ENCODE peak calls at places on chromosomes 4 and X, in five cellular contexts. I, B, F, D and L are unnamed samples.

GRCh38 chr4:139834210-139834609 is 168.6 kb downstream of the MGST2 start:
- DNase-seq in B (no peak), D (no peak), F (no peak), I (no peak), L (no peak)

GRCh38 chr4:152983774-152984411 is 47.8 kb downstream of the FHDC1 start:
- DNase-seq in F (no peak), D (no peak), B (peak), I (no peak), L (no peak)

GRCh38 chr4:23930750-23931488 is 41.1 kb upstream of the PPARGC1A start:
- DNase-seq in D (peak), B (no peak), F (peak), I (no peak), L (no peak)

GRCh38 chr4:168835880-168836454 is 174.1 kb downstream of the CBR4 start:
- DNase-seq in I (no peak), D (no peak), B (no peak), F (no peak), L (no peak)

GRCh38 chrX:147846676-147847075 is 65.0 kb upstream of the FMR1 start:
- DNase-seq in F (no peak), B (no peak), D (no peak), I (no peak), L (no peak)

GRCh38 chr4:180675368-180675675 is 1567.9 kb upstream of the TENM3 start:
- DNase-seq in F (no peak), D (no peak), I (no peak), B (no peak), L (no peak)

GRCh38 chr4:20773144-20773997 is 73.1 kb downstream of the PACRGL start:
- DNase-seq in F (peak), I (peak), D (no peak), B (peak), L (peak)

GRCh38 chrX:47273011-47273730 is 40.4 kb downstream of the USP11 start:
- DNase-seq in I (no peak), F (no peak), D (no peak), B (no peak), L (no peak)

GRCh38 chr4:41538887-41539498 is 1.0 kb downstream of the LIMCH1 start:
- DNase-seq in F (no peak), B (no peak), I (no peak), D (no peak), L (no peak)

GRCh38 chr4:17544831-17545234 is 29.9 kb downstream of the CLRN2 start:
- DNase-seq in B (no peak), F (no peak), D (no peak), I (no peak), L (no peak)

GRCh38 chr4:169724251-169724650 is 33.5 kb downstream of the HPF1 start:
- DNase-seq in I (no peak), B (peak), F (no peak), D (no peak), L (no peak)

GRCh38 chr4:101953949-101954348 is 163.4 kb downstream of the BANK1 start:
- DNase-seq in F (peak), B (peak), D (no peak), I (peak), L (no peak)

GRCh38 chrX:118974908-118975671 is 672 bp downstream of the LONRF3 start:
- DNase-seq in B (no peak), I (peak), F (peak), D (no peak), L (peak)

GRCh38 chr4:152943673-152944072 is 7.5 kb downstream of the FHDC1 start:
- DNase-seq in F (no peak), D (no peak), B (peak), I (no peak), L (no peak)

GRCh38 chr4:87977521-87978278 is 2.2 kb downstream of the SPP1 start:
- DNase-seq in F (no peak), D (no peak), B (no peak), I (no peak), L (no peak)

GRCh38 chr4:152259866-152260265 is 276.0 kb downstream of the FBXW7 start:
- DNase-seq in D (no peak), B (peak), F (no peak), I (no peak), L (no peak)

GRCh38 chr4:87732033-87732770 is 67.2 kb upstream of the IBSP start:
- DNase-seq in I (no peak), B (no peak), D (no peak), F (no peak), L (no peak)

GRCh38 chr4:83962492-83962891 is 426.6 kb downstream of the GPAT3 start:
- DNase-seq in D (no peak), F (no peak), B (no peak), I (no peak), L (no peak)

GRCh38 chrX:78513996-78514745 is 145.0 kb downstream of the RTL3 start:
- DNase-seq in B (no peak), D (no peak), F (no peak), I (no peak), L (no peak)

GRCh38 chr4:32562010-32562409 is 1841.8 kb downstream of the PCDH7 start:
- DNase-seq in F (no peak), D (no peak), B (no peak), I (no peak), L (no peak)

GRCh38 chr4:146315184-146315583 is 100.8 kb downstream of the REELD1 start:
- DNase-seq in I (no peak), F (no peak), B (no peak), D (no peak), L (no peak)

GRCh38 chr4:139686130-139686529 is 20.5 kb downstream of the MGST2 start:
- DNase-seq in D (no peak), F (no peak), B (no peak), I (no peak), L (no peak)

DNA sequence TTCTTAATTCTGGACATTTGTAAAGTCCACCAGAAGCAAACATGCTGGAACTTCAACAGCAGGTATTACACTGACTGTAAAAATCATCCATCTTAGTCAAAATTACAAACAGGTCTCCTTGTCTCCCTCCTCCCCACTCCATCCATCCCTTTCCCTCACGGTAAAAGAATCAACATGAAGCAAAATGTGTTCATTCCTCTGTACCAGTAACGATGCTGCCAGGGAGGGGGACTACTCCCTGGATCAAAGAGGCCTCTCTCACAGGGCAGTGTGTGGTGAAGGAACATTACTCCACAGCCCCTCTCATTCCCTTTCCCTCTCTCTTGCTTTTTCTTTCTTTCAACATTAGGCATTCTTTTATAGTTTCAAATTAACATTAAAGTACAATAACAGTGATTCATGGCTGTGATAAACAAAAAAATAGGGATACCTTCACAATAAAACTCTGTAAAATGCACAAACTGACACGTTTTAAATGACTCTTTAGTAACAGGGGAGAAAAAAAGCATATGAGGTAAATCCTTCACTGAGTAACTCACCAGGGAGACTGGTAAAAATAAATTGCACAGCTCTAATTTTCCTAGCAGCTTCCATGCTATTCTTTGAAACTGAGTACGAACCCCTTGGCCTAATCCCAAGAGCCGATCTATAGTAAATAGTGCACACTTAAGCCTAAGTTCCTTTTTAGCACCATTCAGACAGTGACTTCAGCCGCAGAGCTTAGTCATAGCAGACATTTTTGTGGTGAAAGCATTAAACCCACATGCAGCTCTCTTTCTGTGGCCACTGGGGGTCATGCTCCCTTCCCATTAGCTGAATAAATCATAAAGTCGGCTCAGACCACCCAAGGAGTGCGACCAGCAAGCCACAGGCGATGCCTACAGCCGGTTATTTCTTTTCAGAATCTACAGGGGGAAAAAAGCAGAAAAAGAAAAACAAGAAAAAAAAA is 215.6 kb upstream of the GYPA start:
- DNase-seq in F (peak), D (peak), I (peak), B (peak), L (no peak)
- TF ChIP-seq CTCF in F (no peak), D (no peak), I (no peak), B (peak), L (peak)

GRCh38 chrX:123976671-123977316 is 15.3 kb downstream of the STAG2 start:
- DNase-seq in I (no peak), B (peak), F (no peak), D (no peak), L (no peak)
- TF ChIP-seq CTCF in I (no peak), B (peak), F (no peak), D (no peak), L (peak)

GRCh38 chr4:26204249-26204825 is 116.5 kb upstream of the RBPJ start:
- DNase-seq in B (no peak), D (no peak), F (no peak), I (no peak), L (no peak)

GRCh38 chr4:26207631-26208030 is 113.2 kb upstream of the RBPJ start:
- DNase-seq in B (no peak), I (no peak), F (no peak), D (no peak), L (no peak)

GRCh38 chr4:26206981-26207380 is 113.8 kb upstream of the RBPJ start:
- DNase-seq in B (no peak), I (no peak), F (no peak), D (no peak), L (no peak)

GRCh38 chr4:26206339-26206738 is 114.5 kb upstream of the RBPJ start:
- DNase-seq in B (peak), F (no peak), I (no peak), D (peak), L (no peak)

GRCh38 chr4:26204911-26205368 is 115.9 kb upstream of the RBPJ start:
- DNase-seq in I (no peak), F (no peak), D (peak), B (no peak), L (no peak)
- TF ChIP-seq CTCF in I (no peak), F (no peak), D (no peak), B (no peak), L (no peak)

DNA sequence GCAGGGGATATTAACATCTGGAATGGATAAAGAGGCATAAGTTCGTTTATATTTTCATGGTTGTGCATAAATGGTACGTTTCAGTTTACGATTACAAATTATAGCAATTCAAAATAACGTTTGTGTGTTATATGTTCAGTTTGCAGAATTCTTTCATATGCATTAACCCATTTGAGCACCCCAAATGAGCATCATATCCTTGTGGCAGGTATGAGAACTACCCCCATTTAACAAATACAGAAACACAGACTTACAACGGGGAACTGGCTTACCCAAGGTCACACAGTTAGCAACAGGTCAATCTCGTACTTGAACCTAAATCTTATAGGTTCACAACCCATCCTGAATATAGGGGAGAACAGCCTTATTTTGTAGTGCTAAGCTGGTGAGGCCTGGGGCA is 33.1 kb downstream of the EDNRA start:
- DNase-seq in D (no peak), B (no peak), I (no peak), F (no peak), L (no peak)
- TF ChIP-seq CTCF in D (no peak), B (peak), I (peak), F (no peak), L (peak)

DNA sequence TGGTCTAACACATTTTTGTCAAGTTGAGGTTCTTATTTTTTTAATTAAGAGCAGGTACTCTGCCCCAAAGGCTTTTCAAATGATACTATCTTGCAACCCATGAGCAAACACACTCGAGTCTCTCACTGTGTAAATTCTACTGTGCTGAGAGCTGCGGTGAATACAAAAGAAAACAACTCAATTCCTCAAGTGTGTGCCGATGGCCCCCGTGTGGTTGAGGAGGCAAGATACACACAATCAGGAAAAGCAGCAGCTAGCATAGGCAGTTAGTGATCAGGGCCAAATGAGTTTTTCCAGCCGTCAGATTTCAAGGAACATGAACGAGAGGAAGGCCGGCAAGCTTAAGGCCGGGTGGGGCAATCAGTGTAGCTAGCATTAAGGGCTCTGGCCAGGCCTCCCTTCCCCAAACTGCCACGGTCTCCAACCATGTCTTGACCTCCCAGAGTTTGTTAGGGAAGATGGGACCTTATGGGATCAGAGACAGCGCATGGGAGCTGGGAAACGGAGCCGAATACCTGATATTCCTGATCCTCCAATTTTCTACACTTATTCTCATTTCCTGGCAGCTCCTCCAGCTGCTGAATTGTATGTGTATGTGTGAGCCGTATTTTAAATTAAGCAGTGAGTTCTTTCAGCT is 59.7 kb downstream of the RTL9 start:
- DNase-seq in D (no peak), F (peak), I (peak), B (peak), L (peak)
- TF ChIP-seq CTCF in D (peak), F (peak), I (peak), B (peak), L (peak)

GRCh38 chr4:96974295-96974694 is 1134.4 kb downstream of the PDHA2 start:
- DNase-seq in F (no peak), I (no peak), D (no peak), B (no peak), L (no peak)
- TF ChIP-seq CTCF in F (no peak), I (no peak), D (no peak), B (no peak), L (no peak)

GRCh38 chrX:131763674-131764073 is 219.8 kb downstream of the OR13H1 start:
- DNase-seq in F (no peak), B (no peak), I (no peak), D (no peak), L (no peak)
- TF ChIP-seq CTCF in F (no peak), B (peak), I (no peak), D (peak), L (no peak)

GRCh38 chrX:24144528-24144927 is 5.0 kb upstream of the ZFX start:
- DNase-seq in I (no peak), D (no peak), B (no peak), F (no peak), L (no peak)

GRCh38 chrX:24148118-24148517 is 1.4 kb upstream of the ZFX start:
- DNase-seq in I (no peak), F (no peak), B (no peak), D (no peak), L (no peak)

GRCh38 chrX:24146283-24146865 is 3.2 kb upstream of the ZFX start:
- DNase-seq in D (no peak), B (no peak), F (no peak), I (no peak), L (no peak)

GRCh38 chrX:24147165-24147564 is 2.4 kb upstream of the ZFX start:
- DNase-seq in D (no peak), B (no peak), I (no peak), F (no peak), L (no peak)

DNA sequence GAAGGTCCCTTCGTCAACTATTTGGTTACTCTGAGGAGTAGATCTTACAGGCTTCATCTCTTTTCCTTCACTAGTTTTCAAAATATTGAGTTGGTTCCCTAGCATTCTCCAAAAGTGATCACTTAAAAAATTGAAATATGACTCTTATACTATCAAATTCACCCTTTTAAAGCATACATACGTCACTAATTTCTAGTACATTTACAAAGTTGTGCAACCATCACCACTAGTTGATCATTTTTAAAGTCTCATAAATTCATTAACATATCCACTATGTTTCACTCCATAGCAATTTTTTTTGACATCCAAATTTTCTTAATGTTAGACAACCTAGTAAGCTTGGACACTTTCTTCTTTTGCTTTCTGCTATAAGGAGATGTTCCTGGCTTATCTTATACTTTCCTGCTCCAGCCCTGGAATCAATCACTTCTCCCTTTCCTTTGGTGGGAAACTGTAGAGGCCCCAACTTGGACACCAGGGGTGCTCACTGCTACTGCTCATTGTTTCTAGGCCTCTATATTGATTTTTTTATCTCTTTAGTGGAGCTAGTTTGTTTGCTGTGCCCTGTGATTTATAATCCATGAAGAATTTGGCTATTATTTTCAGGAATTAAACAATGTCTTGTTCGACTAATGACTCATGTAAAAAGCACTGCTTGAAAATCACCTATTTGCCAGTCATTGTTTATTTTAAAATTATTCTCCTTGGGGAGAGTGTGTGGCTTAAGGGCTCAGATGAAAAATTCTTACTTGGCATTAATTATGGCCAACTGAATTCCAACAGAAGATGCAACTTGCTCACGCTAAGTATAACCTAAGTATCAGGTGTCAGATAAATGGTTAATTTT is 4.0 kb upstream of the ZFX start:
- DNase-seq in I (no peak), B (peak), D (no peak), F (no peak), L (no peak)
- TF ChIP-seq CTCF in I (no peak), B (no peak), D (no peak), F (no peak), L (peak)

GRCh38 chrX:120136128-120136527 is 20.4 kb upstream of the RHOXF1 start:
- DNase-seq in F (no peak), D (no peak), B (no peak), I (no peak), L (no peak)

GRCh38 chrX:120140293-120140981 is 18.0 kb upstream of the RHOXF2 start:
- DNase-seq in B (no peak), F (no peak), D (no peak), I (no peak), L (no peak)

GRCh38 chrX:120137439-120137838 is 21.0 kb upstream of the RHOXF2 start:
- DNase-seq in D (no peak), I (no peak), F (no peak), B (no peak), L (no peak)
- TF ChIP-seq CTCF in D (no peak), I (no peak), F (no peak), B (peak), L (no peak)